ENCODE peak calls at places on chromosome 11, in seven cellular contexts. Z is colonic mucosa, S is heart left ventricle, L is PC-3, P is A549, X is Karpas-422, I is gastrocnemius medialis. V is an unnamed sample.

GRCh38 chr11:68974421-68975194 is 6.2 kb downstream of the MRGPRD start:
- DNase-seq in I (no peak), P (peak), Z (no peak), S (no peak), L (peak), X (peak), V (peak)

GRCh38 chr11:126790550-126790981 is 210.0 kb downstream of the KIRREL3 start:
- DNase-seq in S (no peak), X (no peak), I (no peak), P (no peak), L (peak), Z (no peak), V (peak)

GRCh38 chr11:116580828-116581227 is 192.0 kb downstream of the BUD13 start:
- DNase-seq in Z (no peak), L (no peak), S (no peak), P (no peak), X (no peak), I (no peak), V (no peak)

GRCh38 chr11:1870721-1871466 is 18.0 kb downstream of the LSP1 start:
- DNase-seq in Z (no peak), L (no peak), S (peak), I (no peak), P (no peak), X (no peak), V (no peak)

GRCh38 chr11:69903206-69903605 is 84.0 kb upstream of the FGF3 start:
- DNase-seq in S (peak), Z (no peak), P (no peak), I (no peak), L (no peak), X (no peak), V (no peak)

GRCh38 chr11:58561394-58562102 is 14.1 kb downstream of the LPXN start:
- DNase-seq in I (no peak), L (no peak), P (no peak), Z (no peak), X (no peak), S (no peak), V (no peak)

GRCh38 chr11:115286614-115287013 is 217.6 kb downstream of the CADM1 start:
- DNase-seq in L (no peak), S (no peak), P (no peak), Z (no peak), X (no peak), I (no peak), V (no peak)

GRCh38 chr11:23976369-23976768 is 520.5 kb upstream of the LUZP2 start:
- DNase-seq in P (no peak), I (no peak), X (no peak), Z (no peak), L (no peak), S (no peak), V (no peak)

GRCh38 chr11:64564947-64565889 is 25.8 kb upstream of the SLC22A12 start:
- DNase-seq in I (no peak), X (no peak), S (no peak), P (no peak), L (no peak), Z (no peak), V (no peak)

GRCh38 chr11:95536049-95536448 is 253.5 kb downstream of the FAM76B start:
- DNase-seq in I (no peak), P (no peak), L (no peak), S (no peak), Z (no peak), X (no peak), V (no peak)

GRCh38 chr11:36469063-36469462 is 41.0 kb downstream of the TRAF6 start:
- DNase-seq in Z (no peak), I (no peak), P (no peak), S (no peak), L (no peak), X (peak), V (peak)
- H3K27ac ChIP-seq in Z (no peak), I (no peak), P (no peak), S (no peak), L (no peak), X (no peak), V (peak)

GRCh38 chr11:36362902-36363301 is 66.8 kb downstream of the PRR5L start:
- DNase-seq in Z (no peak), S (no peak), X (no peak), P (no peak), I (no peak), L (no peak), V (peak)

GRCh38 chr11:36361901-36362391 is 65.9 kb downstream of the PRR5L start:
- DNase-seq in Z (no peak), S (peak), L (peak), X (no peak), I (peak), P (no peak), V (peak)

GRCh38 chr11:36365937-36366336 is 69.8 kb downstream of the PRR5L start:
- DNase-seq in X (no peak), Z (no peak), S (no peak), L (no peak), I (no peak), P (no peak), V (no peak)

GRCh38 chr11:36363361-36364272 is 67.5 kb downstream of the PRR5L start:
- DNase-seq in Z (no peak), L (no peak), S (no peak), X (no peak), I (no peak), P (no peak), V (no peak)

DNA sequence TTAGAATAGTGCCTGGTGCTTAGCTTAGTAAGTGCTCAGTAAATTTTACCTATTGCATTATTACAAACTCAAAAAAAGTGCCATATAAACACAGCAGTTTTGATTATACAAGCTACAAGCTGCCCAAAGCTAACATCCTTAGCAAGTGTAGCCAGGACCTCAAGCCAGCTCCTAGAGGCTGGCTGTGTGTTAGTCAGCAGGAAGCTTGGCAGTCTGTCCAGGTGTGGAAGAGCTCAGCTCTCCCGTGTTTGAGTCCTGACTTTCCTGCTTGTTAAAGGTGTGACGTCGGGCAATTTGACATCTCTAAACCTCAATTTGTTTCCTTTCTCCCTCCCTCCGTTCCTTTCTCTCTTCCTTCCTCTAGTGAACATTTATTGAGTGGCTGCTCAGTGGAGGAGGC is 68.5 kb downstream of the PRR5L start:
- DNase-seq in X (no peak), Z (peak), L (peak), I (no peak), S (no peak), P (no peak), V (no peak)
- H3K27ac ChIP-seq in X (no peak), Z (peak), L (no peak), I (no peak), S (no peak), P (no peak), V (no peak)

GRCh38 chr11:12893787-12894672 is 115.1 kb upstream of the RASSF10 start:
- DNase-seq in P (peak), Z (peak), I (peak), X (peak), S (no peak), L (peak), V (peak)
- H3K27ac ChIP-seq in P (peak), Z (no peak), I (peak), X (no peak), S (no peak), L (no peak), V (no peak)

GRCh38 chr11:124115782-124116616 is 749 bp downstream of the VWA5A start:
- DNase-seq in P (no peak), S (peak), X (no peak), I (no peak), Z (peak), L (no peak), V (no peak)
- H3K27ac ChIP-seq in P (peak), S (peak), X (no peak), I (peak), Z (peak), L (no peak), V (no peak)

DNA sequence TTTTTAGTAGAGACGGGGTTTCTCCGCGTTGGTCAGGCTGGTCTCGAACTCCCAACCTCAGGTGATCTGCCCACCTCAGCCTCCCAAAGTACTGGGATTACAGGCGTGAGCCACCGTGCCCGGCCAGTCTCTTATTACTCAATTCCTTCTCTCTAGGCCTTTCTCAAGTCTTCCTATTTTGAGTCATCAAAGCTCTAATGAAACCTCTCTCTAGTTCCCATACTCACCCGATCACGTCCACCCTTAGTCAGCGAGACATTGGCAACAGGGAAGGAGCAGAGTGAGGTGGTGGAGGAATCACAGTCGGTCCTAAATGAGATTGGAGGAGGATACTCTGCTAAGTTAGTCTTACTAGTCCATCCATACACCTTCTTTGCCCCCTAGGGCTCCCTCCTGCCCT is 5.0 kb downstream of the BSCL2 start:
- DNase-seq in S (no peak), P (no peak), X (no peak), I (no peak), Z (no peak), L (no peak), V (no peak)
- H3K27ac ChIP-seq in S (peak), P (no peak), X (no peak), I (no peak), Z (no peak), L (no peak), V (no peak)

GRCh38 chr11:71252434-71252781 is at the start of gene SHANK2:
- DNase-seq in L (peak), Z (peak), P (peak), I (no peak), S (no peak), X (no peak), V (no peak)
- H3K27ac ChIP-seq in L (peak), Z (peak), P (peak), I (no peak), S (no peak), X (no peak), V (no peak)